ENCODE peak calls at places on chromosomes 5 and 9, in four cellular contexts. One of them, this sample, is unnamed.

GRCh38 chr9:77454668-77455067 is 193.5 kb downstream of the GNA14 start:
- DNase-seq in prostate gland: no peak
- DNase-seq in CD8-positive, alpha-beta memory T cell: no peak
- DNase-seq in breast epithelium: no peak
- DNase-seq in this sample: no peak

GRCh38 chr9:91192379-91192775 is 169.3 kb downstream of the AUH start:
- DNase-seq in prostate gland: no peak
- DNase-seq in CD8-positive, alpha-beta memory T cell: no peak
- DNase-seq in breast epithelium: no peak
- DNase-seq in this sample: no peak

GRCh38 chr5:149073217-149073616 is 10.4 kb upstream of the SH3TC2 start:
- DNase-seq in prostate gland: no peak
- DNase-seq in CD8-positive, alpha-beta memory T cell: no peak
- DNase-seq in breast epithelium: no peak
- DNase-seq in this sample: no peak

GRCh38 chr5:73189816-73190451 is 16.9 kb downstream of the TMEM174 start:
- DNase-seq in prostate gland: no peak
- DNase-seq in CD8-positive, alpha-beta memory T cell: no peak
- DNase-seq in breast epithelium: no peak
- DNase-seq in this sample: no peak

GRCh38 chr5:143195496-143195895 is 208.0 kb downstream of the NR3C1 start:
- DNase-seq in prostate gland: no peak
- DNase-seq in CD8-positive, alpha-beta memory T cell: no peak
- DNase-seq in breast epithelium: no peak
- DNase-seq in this sample: no peak

GRCh38 chr5:155019601-155020226 is 6.2 kb downstream of the KIF4B start:
- DNase-seq in prostate gland: no peak
- DNase-seq in CD8-positive, alpha-beta memory T cell: no peak
- DNase-seq in breast epithelium: no peak
- DNase-seq in this sample: no peak

GRCh38 chr5:167653645-167654106 is 637.8 kb upstream of the WWC1 start:
- DNase-seq in prostate gland: no peak
- DNase-seq in CD8-positive, alpha-beta memory T cell: no peak
- DNase-seq in breast epithelium: no peak
- DNase-seq in this sample: no peak

GRCh38 chr9:104232781-104233341 is 138.8 kb downstream of the SMC2 start:
- DNase-seq in prostate gland: no peak
- DNase-seq in CD8-positive, alpha-beta memory T cell: no peak
- DNase-seq in breast epithelium: no peak
- DNase-seq in this sample: no peak

GRCh38 chr9:129933709-129934586 is 98.7 kb downstream of the USP20 start:
- DNase-seq in prostate gland: no peak
- DNase-seq in CD8-positive, alpha-beta memory T cell: no peak
- DNase-seq in breast epithelium: no peak
- DNase-seq in this sample: no peak

GRCh38 chr9:131667576-131667975 is 72.3 kb downstream of the RAPGEF1 start:
- DNase-seq in prostate gland: no peak
- DNase-seq in CD8-positive, alpha-beta memory T cell: no peak
- DNase-seq in breast epithelium: no peak
- DNase-seq in this sample: peak; percentile 56

GRCh38 chr5:107294151-107294550 is 376.6 kb downstream of the EFNA5 start:
- DNase-seq in prostate gland: no peak
- DNase-seq in CD8-positive, alpha-beta memory T cell: no peak
- DNase-seq in breast epithelium: no peak
- DNase-seq in this sample: no peak

GRCh38 chr9:31045810-31046209 is 1338.6 kb upstream of the ACO1 start:
- DNase-seq in prostate gland: no peak
- DNase-seq in CD8-positive, alpha-beta memory T cell: no peak
- DNase-seq in breast epithelium: no peak
- DNase-seq in this sample: no peak

GRCh38 chr5:63233906-63234305 is 655.3 kb downstream of the LRRC70 start:
- DNase-seq in prostate gland: no peak
- DNase-seq in CD8-positive, alpha-beta memory T cell: no peak
- DNase-seq in breast epithelium: no peak
- DNase-seq in this sample: no peak

GRCh38 chr5:146877178-146877681 is 1.3 kb downstream of the PPP2R2B start:
- DNase-seq in prostate gland: no peak
- DNase-seq in CD8-positive, alpha-beta memory T cell: no peak
- DNase-seq in breast epithelium: no peak
- DNase-seq in this sample: no peak

GRCh38 chr9:749712-750111 is 91.8 kb upstream of the DMRT1 start:
- DNase-seq in prostate gland: no peak
- DNase-seq in CD8-positive, alpha-beta memory T cell: peak; percentile 6
- DNase-seq in breast epithelium: no peak
- DNase-seq in this sample: no peak

GRCh38 chr5:14557203-14557725 is 24.3 kb upstream of the OTULINL start:
- DNase-seq in prostate gland: no peak
- DNase-seq in CD8-positive, alpha-beta memory T cell: no peak
- DNase-seq in breast epithelium: no peak
- DNase-seq in this sample: no peak

GRCh38 chr5:33317271-33317670 is 123.5 kb upstream of the TARS1 start:
- DNase-seq in prostate gland: no peak
- DNase-seq in CD8-positive, alpha-beta memory T cell: no peak
- DNase-seq in breast epithelium: no peak
- DNase-seq in this sample: no peak

GRCh38 chr5:174625591-174626365 is 98.6 kb upstream of the MSX2 start:
- DNase-seq in prostate gland: no peak
- DNase-seq in CD8-positive, alpha-beta memory T cell: no peak
- DNase-seq in breast epithelium: no peak
- DNase-seq in this sample: no peak

GRCh38 chr9:95167998-95168397 is 149.5 kb downstream of the FANCC start:
- DNase-seq in prostate gland: peak; percentile 40
- DNase-seq in CD8-positive, alpha-beta memory T cell: peak; percentile 22
- DNase-seq in breast epithelium: no peak
- DNase-seq in this sample: peak; percentile 51

GRCh38 chr5:1105350-1106265 is 6.3 kb downstream of the SLC12A7 start:
- DNase-seq in prostate gland: no peak
- DNase-seq in CD8-positive, alpha-beta memory T cell: peak; percentile 86
- DNase-seq in breast epithelium: no peak
- DNase-seq in this sample: peak; percentile 38

GRCh38 chr9:113483676-113484257 is 20.2 kb downstream of the RGS3 start:
- DNase-seq in prostate gland: no peak
- DNase-seq in CD8-positive, alpha-beta memory T cell: no peak
- DNase-seq in breast epithelium: no peak
- DNase-seq in this sample: no peak

GRCh38 chr9:98375138-98375726 is 119.8 kb upstream of the TBC1D2 start:
- DNase-seq in prostate gland: no peak
- DNase-seq in CD8-positive, alpha-beta memory T cell: no peak
- DNase-seq in breast epithelium: no peak
- DNase-seq in this sample: no peak

GRCh38 chr9:5336683-5337082 is 3.0 kb downstream of the RLN1 start:
- DNase-seq in prostate gland: no peak
- DNase-seq in CD8-positive, alpha-beta memory T cell: peak; percentile 69
- DNase-seq in breast epithelium: no peak
- DNase-seq in this sample: no peak

GRCh38 chr5:124161286-124161685 is 585.2 kb downstream of the ZNF608 start:
- DNase-seq in prostate gland: no peak
- DNase-seq in CD8-positive, alpha-beta memory T cell: no peak
- DNase-seq in breast epithelium: no peak
- DNase-seq in this sample: no peak

GRCh38 chr9:79570449-79571308 is 1.1 kb upstream of the TLE4 start:
- DNase-seq in prostate gland: peak; percentile 31
- DNase-seq in CD8-positive, alpha-beta memory T cell: peak; percentile 39
- DNase-seq in breast epithelium: peak; percentile 58
- DNase-seq in this sample: peak; percentile 17

GRCh38 chr5:179170606-179171005 is 110.4 kb downstream of the ZNF354C start:
- DNase-seq in prostate gland: no peak
- DNase-seq in CD8-positive, alpha-beta memory T cell: no peak
- DNase-seq in breast epithelium: no peak
- DNase-seq in this sample: no peak

GRCh38 chr5:65796269-65796668 is 74.3 kb downstream of the NLN start:
- DNase-seq in prostate gland: no peak
- DNase-seq in CD8-positive, alpha-beta memory T cell: no peak
- DNase-seq in breast epithelium: no peak
- DNase-seq in this sample: no peak

GRCh38 chr5:109619024-109619460 is 70.7 kb upstream of the MAN2A1 start:
- DNase-seq in prostate gland: no peak
- DNase-seq in CD8-positive, alpha-beta memory T cell: no peak
- DNase-seq in breast epithelium: no peak
- DNase-seq in this sample: no peak

GRCh38 chr5:108557686-108558085 is 175.8 kb upstream of the FBXL17 start:
- DNase-seq in prostate gland: no peak
- DNase-seq in CD8-positive, alpha-beta memory T cell: no peak
- DNase-seq in breast epithelium: no peak
- DNase-seq in this sample: no peak

GRCh38 chr5:30501065-30501464 is 692.4 kb upstream of the CDH6 start:
- DNase-seq in prostate gland: no peak
- DNase-seq in CD8-positive, alpha-beta memory T cell: no peak
- DNase-seq in breast epithelium: no peak
- DNase-seq in this sample: no peak

GRCh38 chr5:66958984-66959641 is 237.5 kb downstream of the CD180 start:
- DNase-seq in prostate gland: no peak
- DNase-seq in CD8-positive, alpha-beta memory T cell: no peak
- DNase-seq in breast epithelium: no peak
- DNase-seq in this sample: no peak

GRCh38 chr9:13513710-13514444 is 234.4 kb upstream of the MPDZ start:
- DNase-seq in prostate gland: peak; percentile 60
- DNase-seq in CD8-positive, alpha-beta memory T cell: no peak
- DNase-seq in breast epithelium: no peak
- DNase-seq in this sample: no peak

GRCh38 chr9:100534401-100534800 is 43.5 kb upstream of the CAVIN4 start:
- DNase-seq in prostate gland: no peak
- DNase-seq in CD8-positive, alpha-beta memory T cell: no peak
- DNase-seq in breast epithelium: no peak
- DNase-seq in this sample: no peak

GRCh38 chr9:100540327-100540726 is 37.6 kb upstream of the CAVIN4 start:
- DNase-seq in prostate gland: no peak
- DNase-seq in CD8-positive, alpha-beta memory T cell: no peak
- DNase-seq in breast epithelium: no peak
- DNase-seq in this sample: no peak
- H3K9me3 ChIP-seq in prostate gland: no peaks in the 10 kb centered on the region
- H3K9me3 ChIP-seq in CD8-positive, alpha-beta memory T cell: no peaks in the 10 kb centered on the region
- H3K9me3 ChIP-seq in breast epithelium: peaks cover 7% of the 10 kb centered on the region
- H3K9me3 ChIP-seq in this sample: no peaks in the 10 kb centered on the region

DNA sequence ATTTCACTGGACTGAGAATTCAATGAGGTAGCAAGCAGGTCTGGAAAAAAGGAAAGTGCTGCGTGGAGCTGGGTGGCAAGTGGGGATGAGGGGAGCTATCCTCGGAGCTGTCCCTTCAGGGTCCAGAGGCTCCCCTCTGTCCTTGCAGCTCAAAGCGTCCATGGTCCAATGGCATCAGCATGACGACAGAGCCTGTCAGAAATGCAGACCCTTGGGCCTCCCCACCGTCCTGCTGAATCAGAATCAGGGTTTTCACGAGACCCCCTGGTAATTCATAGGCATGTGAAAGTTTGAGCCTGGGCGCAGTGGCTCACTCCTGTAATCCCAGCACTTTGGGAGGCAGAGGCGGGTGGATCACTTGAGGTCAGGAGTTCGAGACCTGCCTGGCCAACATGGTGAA is 5.5 kb downstream of the HIGD2A start:
- DNase-seq in prostate gland: no peak
- DNase-seq in CD8-positive, alpha-beta memory T cell: no peak
- DNase-seq in breast epithelium: no peak
- DNase-seq in this sample: no peak
- H3K9me3 ChIP-seq in prostate gland: no peaks in the 10 kb centered on the region
- H3K9me3 ChIP-seq in CD8-positive, alpha-beta memory T cell: no peaks in the 10 kb centered on the region
- H3K9me3 ChIP-seq in breast epithelium: no peaks in the 10 kb centered on the region
- H3K9me3 ChIP-seq in this sample: no peaks in the 10 kb centered on the region

GRCh38 chr5:141437208-141437607 is 6.9 kb downstream of the PCDHGA12 start:
- DNase-seq in prostate gland: no peak
- DNase-seq in CD8-positive, alpha-beta memory T cell: no peak
- DNase-seq in breast epithelium: no peak
- DNase-seq in this sample: no peak
- H3K9me3 ChIP-seq in prostate gland: no peaks in the 10 kb centered on the region
- H3K9me3 ChIP-seq in CD8-positive, alpha-beta memory T cell: no peaks in the 10 kb centered on the region
- H3K9me3 ChIP-seq in breast epithelium: peaks cover 100% of the 10 kb centered on the region
- H3K9me3 ChIP-seq in this sample: no peaks in the 10 kb centered on the region

GRCh38 chr5:100131161-100131560 is 404.0 kb upstream of the FAM174A start:
- DNase-seq in prostate gland: no peak
- DNase-seq in CD8-positive, alpha-beta memory T cell: no peak
- DNase-seq in breast epithelium: no peak
- DNase-seq in this sample: no peak
- H3K9me3 ChIP-seq in prostate gland: no peaks in the 10 kb centered on the region
- H3K9me3 ChIP-seq in CD8-positive, alpha-beta memory T cell: no peaks in the 10 kb centered on the region
- H3K9me3 ChIP-seq in breast epithelium: no peaks in the 10 kb centered on the region
- H3K9me3 ChIP-seq in this sample: no peaks in the 10 kb centered on the region

GRCh38 chr5:111004291-111004690 is 67.2 kb upstream of the TSLP start:
- DNase-seq in prostate gland: no peak
- DNase-seq in CD8-positive, alpha-beta memory T cell: no peak
- DNase-seq in breast epithelium: no peak
- DNase-seq in this sample: no peak
- H3K9me3 ChIP-seq in prostate gland: no peaks in the 10 kb centered on the region
- H3K9me3 ChIP-seq in CD8-positive, alpha-beta memory T cell: no peaks in the 10 kb centered on the region
- H3K9me3 ChIP-seq in breast epithelium: no peaks in the 10 kb centered on the region
- H3K9me3 ChIP-seq in this sample: no peaks in the 10 kb centered on the region

DNA sequence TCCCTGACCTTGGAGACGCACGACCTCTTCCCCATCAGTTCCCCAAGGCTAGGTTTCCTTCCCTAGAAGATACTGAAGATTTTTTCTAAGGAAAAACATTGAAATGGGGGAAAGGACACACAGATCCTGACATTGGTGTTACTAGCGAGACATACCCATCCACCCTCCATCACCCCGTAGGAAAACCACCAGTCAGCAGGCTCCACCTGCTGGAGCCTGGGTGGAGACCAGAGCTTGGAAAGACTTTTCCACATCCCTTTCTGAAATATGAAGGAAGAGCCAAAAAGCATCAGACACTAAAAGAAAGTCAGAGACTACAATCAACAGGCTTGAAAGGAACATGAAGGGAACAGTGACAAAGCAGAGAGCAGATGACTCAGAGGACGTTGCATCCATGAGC is 638.0 kb downstream of the IRX1 start:
- DNase-seq in prostate gland: no peak
- DNase-seq in CD8-positive, alpha-beta memory T cell: no peak
- DNase-seq in breast epithelium: no peak
- DNase-seq in this sample: no peak
- H3K9me3 ChIP-seq in prostate gland: no peaks in the 10 kb centered on the region
- H3K9me3 ChIP-seq in CD8-positive, alpha-beta memory T cell: no peaks in the 10 kb centered on the region
- H3K9me3 ChIP-seq in breast epithelium: peaks cover 14% of the 10 kb centered on the region
- H3K9me3 ChIP-seq in this sample: no peaks in the 10 kb centered on the region

This sample was measured in T-helper 17 cell.